ENCODE peak calls at places on chromosome 12, in four cellular contexts. F, H, G and V are unnamed samples.
A peak's percentile ranks its signal among the peaks of the same experiment; 100 is the strongest.

GRCh38 chr12:124842073-124842749 is 21.5 kb downstream of the SCARB1 start:
- DNase-seq in G (no peak), F (no peak), H (no peak), V (no peak)

GRCh38 chr12:120783197-120783596 is 57.6 kb downstream of the ACADS start:
- DNase-seq in F (no peak), H (no peak), G (peak; percentile 29), V (no peak)

GRCh38 chr12:49413796-49414195 is 46.5 kb downstream of the SPATS2 start:
- DNase-seq in G (no peak), F (no peak), H (no peak), V (no peak)

GRCh38 chr12:54975272-54975671 is 9.3 kb downstream of the TESPA1 start:
- DNase-seq in G (no peak), F (no peak), H (no peak), V (no peak)

GRCh38 chr12:27201169-27201568 is 42.9 kb upstream of the STK38L start:
- DNase-seq in G (no peak), H (no peak), F (no peak), V (no peak)

GRCh38 chr12:20262131-20262530 is 106.2 kb upstream of the PDE3A start:
- DNase-seq in G (no peak), H (no peak), F (no peak), V (no peak)

GRCh38 chr12:114784526-114784925 is 100.6 kb upstream of the TBX3 start:
- DNase-seq in F (no peak), H (no peak), G (no peak), V (no peak)

GRCh38 chr12:65335021-65335714 is 56.7 kb downstream of the MSRB3 start:
- DNase-seq in H (no peak), G (peak; percentile 86), F (peak; percentile 13), V (no peak)

GRCh38 chr12:79083181-79083580 is 218.6 kb downstream of the SYT1 start:
- DNase-seq in H (no peak), F (no peak), G (no peak), V (no peak)

GRCh38 chr12:95802482-95803264 is 12.1 kb upstream of the NTN4 start:
- DNase-seq in G (peak; percentile 85), H (no peak), F (peak; percentile 67), V (no peak)

GRCh38 chr12:71865166-71865713 is 25.7 kb downstream of the TBC1D15 start:
- DNase-seq in H (no peak), G (no peak), F (no peak), V (no peak)

GRCh38 chr12:56293785-56294184 is 6.3 kb downstream of the CS start:
- DNase-seq in F (no peak), H (no peak), G (no peak), V (no peak)

GRCh38 chr12:18998343-18999270 is 130.9 kb upstream of the PLEKHA5 start:
- DNase-seq in G (no peak), F (no peak), H (no peak), V (no peak)

GRCh38 chr12:91628656-91629055 is 446.0 kb upstream of the DCN start:
- DNase-seq in G (no peak), F (no peak), H (no peak), V (no peak)

GRCh38 chr12:87427770-87428169 is 601.4 kb downstream of the C12orf50 start:
- DNase-seq in F (no peak), G (no peak), H (no peak), V (no peak)

DNA sequence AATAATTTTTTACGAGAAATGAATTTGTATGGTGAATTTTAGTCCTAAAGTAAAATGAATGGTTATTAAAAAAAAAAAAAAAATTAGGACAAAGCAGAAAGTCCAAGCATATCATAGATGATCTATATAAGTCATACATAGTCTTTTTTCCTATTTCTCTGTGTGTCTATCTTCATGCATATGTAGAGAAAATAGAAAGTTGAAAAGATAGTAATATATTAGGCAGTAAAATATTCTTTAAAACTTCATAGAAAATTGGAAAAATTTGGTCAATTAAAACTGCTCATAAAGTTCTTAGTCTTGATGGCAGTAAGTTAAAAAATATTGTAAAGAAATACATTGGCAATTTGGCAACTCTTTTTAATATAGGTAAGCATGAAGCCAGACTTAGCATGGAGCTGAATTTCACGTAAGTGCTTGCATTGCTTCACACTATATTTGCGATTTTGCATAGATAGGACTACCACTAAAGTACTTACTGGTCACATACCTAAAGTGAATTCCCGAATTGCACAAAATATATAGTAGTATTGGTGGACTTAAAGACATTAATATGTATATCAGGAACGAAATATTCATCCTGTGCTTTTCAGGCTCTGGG is 303.8 kb downstream of the IPO8 start:
- DNase-seq in H (no peak), F (no peak), G (no peak), V (no peak)
- TF ChIP-seq BHLHE40 in H (no peak), F (no peak), G (no peak), V (no peak)

GRCh38 chr12:89732511-89732910 is 23.9 kb upstream of the ATP2B1 start:
- DNase-seq in H (no peak), F (no peak), G (no peak), V (no peak)

GRCh38 chr12:89740943-89741342 is 32.3 kb upstream of the ATP2B1 start:
- DNase-seq in F (no peak), H (no peak), G (no peak), V (no peak)

GRCh38 chr12:89731614-89732013 is 23.0 kb upstream of the ATP2B1 start:
- DNase-seq in H (no peak), G (no peak), F (no peak), V (no peak)

GRCh38 chr12:89733579-89734201 is 25.1 kb upstream of the ATP2B1 start:
- DNase-seq in F (no peak), H (no peak), G (no peak), V (no peak)

DNA sequence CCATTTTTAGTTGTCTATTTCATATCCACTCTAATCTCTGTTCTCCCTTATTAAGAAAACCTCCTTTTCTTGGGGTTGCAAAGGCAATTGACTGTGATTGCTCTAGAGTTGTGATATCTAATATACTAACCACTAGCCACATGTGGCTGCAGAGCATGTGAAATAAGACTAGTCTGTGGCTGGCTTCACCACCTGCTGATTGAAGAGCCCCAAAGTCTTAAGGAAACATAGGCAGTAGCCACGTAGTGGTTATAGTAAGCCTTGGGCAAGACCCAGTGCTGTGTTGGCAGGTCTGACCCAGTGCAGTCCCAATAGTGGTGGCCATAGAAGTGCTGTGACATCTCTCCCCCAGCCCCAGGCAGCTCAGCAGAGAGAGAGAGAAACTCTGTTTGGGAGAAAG is 28.4 kb upstream of the ATP2B1 start:
- DNase-seq in H (no peak), G (no peak), F (no peak), V (no peak)
- TF ChIP-seq KDM1A in H (no peak), G (no peak), F (no peak), V (no peak)

GRCh38 chr12:41967668-41968649 is 176.7 kb downstream of the GXYLT1 start:
- DNase-seq in H (no peak), G (no peak), F (no peak), V (no peak)
- TF ChIP-seq BHLHE40 in H (no peak), G (no peak), F (no peak), V (no peak)

GRCh38 chr12:1760566-1761382 is 59.6 kb upstream of the LRTM2 start:
- DNase-seq in G (peak; percentile 95), H (no peak), F (peak; percentile 11), V (no peak)
- TF ChIP-seq KDM1A in G (peak; percentile 59), H (no peak), F (no peak), V (no peak)

GRCh38 chr12:62893276-62893675 is 41.7 kb downstream of the PPM1H start:
- DNase-seq in F (no peak), G (no peak), H (no peak), V (no peak)
- TF ChIP-seq BHLHE40 in F (no peak), G (no peak), H (no peak), V (no peak)

GRCh38 chr12:53160000-53160399 is 20.5 kb upstream of the ZNF740 start:
- DNase-seq in G (no peak), F (no peak), H (no peak), V (no peak)
- TF ChIP-seq KDM1A in G (no peak), F (no peak), H (no peak), V (no peak)

GRCh38 chr12:89166525-89166934 is 185.8 kb downstream of the DUSP6 start:
- DNase-seq in G (no peak), H (no peak), F (no peak), V (peak; percentile 43)

GRCh38 chr12:89160716-89161123 is 191.6 kb downstream of the DUSP6 start:
- DNase-seq in H (no peak), G (no peak), F (no peak), V (no peak)

GRCh38 chr12:89161553-89161952 is 190.7 kb downstream of the DUSP6 start:
- DNase-seq in G (no peak), F (no peak), H (no peak), V (no peak)

GRCh38 chr12:89163918-89164317 is 188.4 kb downstream of the DUSP6 start:
- DNase-seq in G (no peak), H (no peak), F (no peak), V (no peak)

GRCh38 chr12:89162704-89163261 is 189.5 kb downstream of the DUSP6 start:
- DNase-seq in G (no peak), F (peak; percentile 31), H (no peak), V (peak; percentile 23)
- TF ChIP-seq BHLHE40 in G (no peak), F (no peak), H (no peak), V (no peak)